ENCODE peak calls at places on chromosomes 7 and 10, in six cellular contexts. W is upper lobe of left lung, B is heart left ventricle, J is A549, M is gastrocnemius medialis, F is RWPE1. X is an unnamed sample.

GRCh38 chr10:42982886-42983594 is 93.8 kb upstream of the RET start:
- DNase-seq in J (no peak), W (no peak), B (no peak), M (no peak), F (no peak), X (peak; percentile 12)

GRCh38 chr10:132364594-132364970 is 32.4 kb upstream of the PWWP2B start:
- DNase-seq in F (no peak), M (no peak), B (no peak), J (no peak), W (no peak), X (no peak)

GRCh38 chr10:48288661-48289060 is 14.2 kb upstream of the FRMPD2 start:
- DNase-seq in B (no peak), M (no peak), W (peak; percentile 31), J (no peak), F (no peak), X (no peak)

GRCh38 chr10:32418572-32418971 is 27.4 kb upstream of the CCDC7 start:
- DNase-seq in M (no peak), F (no peak), B (no peak), W (no peak), J (no peak), X (no peak)

GRCh38 chr7:150342119-150342405 is 633 bp upstream of the RARRES2 start:
- DNase-seq in B (no peak), M (no peak), F (no peak), J (no peak), W (no peak), X (no peak)

GRCh38 chr10:128007017-128007416 is 100.1 kb downstream of the PTPRE start:
- DNase-seq in B (no peak), J (no peak), W (no peak), F (no peak), M (no peak), X (no peak)

GRCh38 chr7:97011536-97012292 is 6.4 kb downstream of the DLX6 start:
- DNase-seq in M (no peak), F (no peak), J (no peak), B (no peak), W (no peak), X (no peak)

GRCh38 chr7:123725586-123726171 is 23.1 kb downstream of the WASL start:
- DNase-seq in F (no peak), J (no peak), B (no peak), M (no peak), W (no peak), X (no peak)

GRCh38 chr10:17649836-17650235 is 5.9 kb downstream of the STAM start:
- DNase-seq in J (no peak), W (no peak), F (no peak), M (no peak), B (no peak), X (no peak)

GRCh38 chr7:24764972-24765744 is 7.9 kb upstream of the GSDME start:
- DNase-seq in W (no peak), F (no peak), M (no peak), J (no peak), B (no peak), X (no peak)

GRCh38 chr10:43231523-43232078 is 35.3 kb downstream of the RASGEF1A start:
- DNase-seq in J (no peak), W (peak; percentile 31), M (no peak), B (peak; percentile 46), F (no peak), X (no peak)

GRCh38 chr10:122348512-122348911 is 26.0 kb upstream of the PLEKHA1 start:
- DNase-seq in M (no peak), B (no peak), J (no peak), F (no peak), W (no peak), X (no peak)

GRCh38 chr10:74306227-74306982 is 155.4 kb downstream of the ADK start:
- DNase-seq in J (no peak), F (no peak), M (no peak), W (no peak), B (no peak), X (no peak)

GRCh38 chr10:22927661-22928403 is at the start of gene ARMC3:
- DNase-seq in M (no peak), W (peak; percentile 94), J (peak; percentile 63), B (peak; percentile 85), F (peak; percentile 36), X (peak; percentile 32)

GRCh38 chr7:2880882-2881281 is 36.8 kb upstream of the GNA12 start:
- DNase-seq in W (no peak), M (no peak), F (no peak), B (no peak), J (no peak), X (no peak)

GRCh38 chr10:6018422-6018821 is 41.1 kb upstream of the IL15RA start:
- DNase-seq in J (no peak), F (no peak), B (no peak), W (no peak), M (no peak), X (peak; percentile 40)

GRCh38 chr10:11714750-11715365 is 27.3 kb upstream of the ECHDC3 start:
- DNase-seq in M (no peak), W (no peak), J (no peak), F (no peak), B (peak; percentile 18), X (no peak)

GRCh38 chr7:46071076-46071475 is 150.0 kb upstream of the IGFBP3 start:
- DNase-seq in F (no peak), J (no peak), B (no peak), W (no peak), M (no peak), X (no peak)

GRCh38 chr10:680745-681144 is 8.7 kb downstream of the DIP2C start:
- DNase-seq in B (no peak), J (no peak), W (peak; percentile 30), M (no peak), F (no peak), X (no peak)

GRCh38 chr7:102236592-102237287 is 49.9 kb upstream of the SH2B2 start:
- DNase-seq in W (peak; percentile 30), F (peak; percentile 85), M (peak; percentile 26), B (no peak), J (peak; percentile 78), X (peak; percentile 70)

GRCh38 chr7:157874870-157875229 is 538.0 kb downstream of the DNAJB6 start:
- DNase-seq in W (no peak), M (no peak), J (no peak), B (no peak), F (no peak), X (no peak)

GRCh38 chr7:157874208-157874816 is 537.5 kb downstream of the DNAJB6 start:
- DNase-seq in M (no peak), B (no peak), F (no peak), W (no peak), J (no peak), X (no peak)

GRCh38 chr7:157877298-157877840 is 540.6 kb downstream of the DNAJB6 start:
- DNase-seq in B (peak; percentile 35), W (no peak), J (no peak), F (no peak), M (no peak), X (no peak)

GRCh38 chr7:157875230-157876179 is 538.7 kb downstream of the DNAJB6 start:
- DNase-seq in W (no peak), B (peak; percentile 51), M (no peak), F (no peak), J (peak; percentile 38), X (no peak)

DNA sequence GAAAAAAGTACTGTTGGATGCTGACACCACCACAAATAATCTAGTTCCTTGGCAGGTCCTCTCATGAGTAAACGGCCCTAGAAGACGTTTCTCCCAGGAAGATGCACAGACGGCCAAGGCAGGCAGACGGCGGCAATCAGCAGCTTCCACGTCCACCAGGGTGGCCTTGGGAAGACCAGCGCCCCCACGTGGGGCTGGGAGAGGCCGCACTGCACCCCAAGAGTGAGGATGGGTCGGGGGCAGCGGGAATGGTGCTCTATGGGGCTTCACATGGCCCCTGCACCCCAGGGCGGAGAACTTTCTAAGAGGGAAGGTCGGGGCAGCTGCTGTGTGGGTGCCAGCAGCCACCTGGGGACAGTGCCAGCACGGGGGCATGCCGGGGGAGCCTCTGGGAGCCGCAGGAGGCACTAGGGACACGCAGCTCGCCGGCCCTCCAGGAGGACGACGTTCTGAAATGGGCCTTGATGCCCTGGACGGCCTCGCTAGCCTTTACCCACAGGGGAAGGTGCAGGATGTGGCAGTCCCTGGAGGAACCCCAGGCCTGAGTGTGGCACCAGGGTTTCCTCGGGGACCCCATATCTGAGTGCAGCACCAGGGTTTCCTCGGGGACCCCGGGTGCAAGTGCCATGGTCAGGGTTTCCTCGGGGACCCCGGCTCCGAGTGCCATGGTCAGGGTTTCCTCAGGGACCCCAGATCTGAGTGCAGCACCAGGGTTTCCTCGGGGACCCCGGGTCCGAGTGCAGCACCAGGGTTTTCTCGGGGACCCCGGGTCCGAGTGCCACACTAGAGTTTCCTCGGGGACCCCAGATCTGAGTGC is 539.9 kb downstream of the DNAJB6 start:
- DNase-seq in W (no peak), B (no peak), M (no peak), F (no peak), J (peak; percentile 10), X (no peak)
- TF ChIP-seq CTCF in W (no peak), B (no peak), M (no peak), F (no peak), J (no peak), X (no peak)

GRCh38 chr7:94452257-94452656 is 57.4 kb upstream of the CASD1 start:
- DNase-seq in B (no peak), F (no peak), J (no peak), M (peak; percentile 5), W (no peak), X (no peak)

GRCh38 chr7:94446308-94446707 is 51.6 kb downstream of the COL1A2 start:
- DNase-seq in W (no peak), M (no peak), F (no peak), J (no peak), B (no peak), X (no peak)

GRCh38 chr7:94451276-94451675 is 56.6 kb downstream of the COL1A2 start:
- DNase-seq in M (no peak), J (no peak), F (no peak), W (no peak), B (no peak), X (no peak)

GRCh38 chr7:94450044-94450697 is 55.5 kb downstream of the COL1A2 start:
- DNase-seq in J (no peak), W (no peak), F (no peak), B (no peak), M (no peak), X (no peak)

DNA sequence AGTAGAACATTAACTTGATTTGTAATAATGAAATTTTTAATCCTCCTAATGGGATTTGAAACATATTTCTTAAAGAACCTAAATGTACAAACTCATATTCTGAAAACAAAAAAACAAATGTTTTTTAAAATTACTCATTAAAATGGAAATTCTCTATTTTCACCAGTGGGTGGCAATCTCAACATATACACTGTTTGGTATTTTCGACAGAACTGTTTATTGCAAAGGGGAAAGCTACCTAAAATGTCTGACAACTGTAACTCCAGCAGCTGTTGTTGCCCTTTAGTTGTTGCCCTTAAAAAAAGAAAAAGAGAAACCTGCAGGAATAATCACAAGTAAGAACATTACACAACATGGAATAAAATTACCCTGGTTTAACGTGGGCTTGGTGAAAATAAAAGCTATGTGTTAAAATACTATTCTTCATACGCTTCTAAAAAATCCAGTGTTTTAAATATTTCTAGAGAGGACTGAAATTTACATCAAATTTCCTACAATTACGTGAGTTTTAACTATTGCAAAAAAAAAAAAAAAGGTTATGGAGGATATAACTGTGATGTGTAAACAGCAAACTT is 54.5 kb downstream of the COL1A2 start:
- DNase-seq in B (no peak), M (no peak), W (no peak), F (peak; percentile 48), J (peak; percentile 57), X (no peak)
- TF ChIP-seq CTCF in B (peak; percentile 78), M (peak; percentile 60), W (peak; percentile 54), F (peak; percentile 88), J (peak; percentile 77), X (peak; percentile 59)

GRCh38 chr7:30682131-30683083 is at the start of gene CRHR2:
- DNase-seq in J (no peak), M (no peak), B (no peak), W (peak; percentile 87), F (no peak), X (no peak)
- TF ChIP-seq CTCF in J (peak; percentile 8), M (peak; percentile 54), B (peak; percentile 65), W (peak; percentile 52), F (no peak), X (no peak)

GRCh38 chr10:28135258-28135657 is 136.4 kb upstream of the ODAD2 start:
- DNase-seq in W (no peak), M (no peak), B (no peak), J (no peak), F (no peak), X (no peak)
- TF ChIP-seq CTCF in W (no peak), M (no peak), B (no peak), J (no peak), F (no peak), X (no peak)